ENCODE peak calls at places on chromosomes 7 and 10, in six cellular contexts. V, I, N, L, P and W are unnamed samples.

GRCh38 chr7:36599645-36600313 is 124.5 kb downstream of the AOAH start:
- DNase-seq in V (no peak), I (no peak), N (no peak), L (no peak), P (no peak), W (no peak)

GRCh38 chr10:100934084-100934659 is 21.4 kb downstream of the SLF2 start:
- DNase-seq in V (no peak), I (no peak), N (peak; percentile 39), L (no peak), P (no peak), W (no peak)

GRCh38 chr7:74282748-74283459 is 6.3 kb upstream of the CLIP2 start:
- DNase-seq in V (no peak), I (no peak), N (no peak), L (no peak), P (no peak), W (no peak)

GRCh38 chr7:94562525-94562924 is 52.9 kb downstream of the CASD1 start:
- DNase-seq in V (no peak), I (no peak), N (no peak), L (no peak), P (peak; percentile 60), W (no peak)

GRCh38 chr10:69901623-69902505 is 100.2 kb downstream of the COL13A1 start:
- DNase-seq in V (peak; percentile 72), I (no peak), N (peak; percentile 52), L (no peak), P (peak; percentile 71), W (peak; percentile 13)

GRCh38 chr10:122342293-122343134 is 32.0 kb upstream of the PLEKHA1 start:
- DNase-seq in V (peak; percentile 17), I (peak; percentile 47), N (peak; percentile 44), L (no peak), P (peak; percentile 71), W (peak; percentile 50)

GRCh38 chr7:137820156-137820555 is 26.6 kb downstream of the DGKI start:
- DNase-seq in V (no peak), I (no peak), N (no peak), L (no peak), P (no peak), W (no peak)

GRCh38 chr7:145543245-145543644 is 573.4 kb upstream of the CNTNAP2 start:
- DNase-seq in V (no peak), I (no peak), N (no peak), L (no peak), P (no peak), W (no peak)

GRCh38 chr10:129424978-129425377 is 42.1 kb upstream of the MGMT start:
- DNase-seq in V (no peak), I (no peak), N (no peak), L (no peak), P (no peak), W (no peak)

GRCh38 chr10:132575320-132576201 is 38.0 kb downstream of the INPP5A start:
- DNase-seq in V (no peak), I (peak; percentile 42), N (peak; percentile 48), L (no peak), P (peak; percentile 74), W (peak; percentile 87)

GRCh38 chr7:139153832-139154231 is 44.3 kb upstream of the ZC3HAV1 start:
- DNase-seq in V (no peak), I (peak; percentile 9), N (peak; percentile 4), L (no peak), P (peak; percentile 91), W (no peak)

DNA sequence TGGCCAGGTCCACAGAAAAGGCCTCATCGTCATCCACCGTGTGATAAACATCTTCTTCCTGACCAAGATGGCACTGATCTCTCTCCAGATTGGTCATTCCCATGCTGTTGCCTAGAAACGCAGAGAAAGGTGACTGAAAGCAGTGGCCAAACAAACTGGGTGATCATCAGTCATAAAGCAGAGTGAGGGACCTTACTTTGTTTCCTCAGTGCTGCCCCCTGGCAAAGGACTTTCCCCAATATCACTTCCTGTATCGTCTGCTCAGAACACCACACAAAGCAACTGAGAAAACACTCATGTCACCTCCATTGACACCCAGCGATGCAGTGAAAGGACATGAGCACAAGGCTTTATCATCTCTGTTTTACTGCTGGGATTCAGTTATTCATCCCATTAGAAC is 40.0 kb upstream of the TM9SF3 start:
- DNase-seq in V (no peak), I (no peak), N (peak; percentile 21), L (no peak), P (no peak), W (no peak)
- TF ChIP-seq CTCF in V (no peak), I (peak; percentile 24), N (no peak), L (no peak), P (no peak), W (no peak)

DNA sequence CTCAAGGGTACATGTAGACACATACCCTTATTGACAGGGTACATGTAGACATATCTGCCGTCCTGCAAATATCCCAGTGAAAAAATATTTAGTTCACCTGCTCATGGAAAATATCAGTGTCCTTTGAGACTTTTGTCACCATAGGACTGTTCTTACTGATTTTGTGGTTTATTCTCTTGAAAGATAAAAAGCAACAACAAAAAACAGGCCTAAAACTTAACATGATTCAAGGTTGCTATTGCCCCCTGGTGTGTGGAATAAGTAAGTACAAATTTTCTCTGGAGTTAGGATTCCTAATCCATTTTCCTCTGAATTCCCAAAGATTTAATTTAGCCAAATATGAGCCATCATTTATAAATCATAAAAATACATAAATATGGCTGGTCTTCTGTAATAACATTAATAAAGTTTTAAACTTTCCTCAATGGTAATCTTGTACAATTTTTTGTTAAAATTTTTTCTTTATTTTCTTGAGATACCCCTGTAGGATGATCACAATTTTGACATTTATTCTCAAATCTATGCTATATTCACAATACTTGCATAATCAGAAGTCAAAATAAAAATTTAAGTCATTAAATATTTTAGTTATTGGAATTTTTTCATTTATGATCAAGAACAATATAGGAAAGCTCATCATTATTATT is 741.4 kb upstream of the POT1 start:
- DNase-seq in V (no peak), I (no peak), N (peak; percentile 32), L (no peak), P (peak; percentile 61), W (no peak)
- TF ChIP-seq CTCF in V (peak; percentile 65), I (no peak), N (peak; percentile 57), L (peak; percentile 56), P (peak; percentile 38), W (no peak)

GRCh38 chr7:98830972-98831548 is 38.8 kb downstream of the TMEM130 start:
- DNase-seq in V (no peak), I (no peak), N (no peak), L (no peak), P (no peak), W (no peak)

GRCh38 chr7:98828368-98828767 is 41.4 kb downstream of the TMEM130 start:
- DNase-seq in V (no peak), I (no peak), N (no peak), L (no peak), P (no peak), W (no peak)

GRCh38 chr7:98834949-98835348 is 34.9 kb downstream of the TMEM130 start:
- DNase-seq in V (no peak), I (no peak), N (no peak), L (no peak), P (no peak), W (no peak)

GRCh38 chr7:98833022-98833421 is 36.8 kb downstream of the TMEM130 start:
- DNase-seq in V (no peak), I (no peak), N (no peak), L (no peak), P (no peak), W (no peak)

DNA sequence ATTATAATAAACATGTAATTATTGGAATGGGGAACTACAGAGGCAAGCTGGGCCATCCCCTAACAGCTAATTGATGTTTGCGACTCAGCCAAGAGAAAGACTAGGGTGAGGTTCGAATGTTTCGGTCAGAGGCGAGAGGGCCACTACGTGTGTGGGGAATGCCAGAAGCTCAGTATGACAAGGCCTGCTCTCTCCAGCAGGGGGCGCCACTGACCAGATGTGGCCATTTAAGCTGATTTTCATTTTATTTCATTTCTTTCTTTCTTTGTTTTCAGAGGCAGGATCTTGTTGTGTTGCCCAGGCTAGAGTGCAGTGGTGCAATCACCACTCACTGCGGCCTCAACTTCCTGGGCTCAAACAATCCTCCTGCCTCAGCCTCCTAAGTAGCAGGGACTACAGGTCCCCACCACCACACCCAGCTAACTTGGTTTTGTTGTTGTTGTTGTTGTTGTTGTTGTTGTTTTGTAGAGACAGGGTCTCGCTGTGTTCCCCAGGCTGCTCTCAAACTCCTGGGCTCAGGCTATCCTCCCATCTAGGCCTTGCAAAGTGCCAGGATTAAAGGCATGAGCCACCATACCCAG is 38.1 kb downstream of the TMEM130 start:
- DNase-seq in V (peak; percentile 30), I (no peak), N (peak; percentile 41), L (no peak), P (peak; percentile 18), W (no peak)
- TF ChIP-seq CTCF in V (peak; percentile 49), I (peak; percentile 75), N (peak; percentile 47), L (peak; percentile 49), P (peak; percentile 70), W (peak; percentile 64)

DNA sequence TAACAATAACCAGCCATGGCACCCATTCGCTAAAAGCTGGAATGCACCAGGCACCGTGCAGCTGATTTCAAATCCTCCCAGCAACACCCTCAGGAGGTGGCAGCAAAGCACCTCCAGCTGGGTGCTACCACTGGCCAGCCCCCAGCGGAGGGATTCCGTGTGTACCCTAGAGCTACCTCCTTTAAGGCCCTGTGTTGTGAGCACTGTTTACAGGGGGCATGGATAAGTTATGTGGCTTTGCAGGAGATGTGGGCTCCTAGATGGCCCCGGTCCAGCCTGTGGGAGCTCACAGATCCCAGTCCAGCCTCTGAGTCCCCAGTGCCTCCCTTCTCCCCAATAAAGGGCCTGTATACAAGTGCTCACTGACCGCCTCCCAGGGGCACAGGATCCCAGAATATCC is 27.1 kb downstream of the TNRC18 start:
- DNase-seq in V (no peak), I (no peak), N (peak; percentile 88), L (no peak), P (no peak), W (no peak)
- TF ChIP-seq CTCF in V (no peak), I (no peak), N (peak; percentile 60), L (peak; percentile 39), P (no peak), W (peak; percentile 15)

GRCh38 chr7:124765401-124766352 is at the start of gene GPR37:
- DNase-seq in V (peak; percentile 76), I (peak; percentile 12), N (peak; percentile 69), L (peak; percentile 91), P (peak; percentile 73), W (no peak)
- TF ChIP-seq CTCF in V (no peak), I (peak; percentile 11), N (no peak), L (peak; percentile 44), P (no peak), W (no peak)

GRCh38 chr10:61397175-61397986 is 55.8 kb downstream of the TMEM26 start:
- DNase-seq in V (no peak), I (no peak), N (peak; percentile 3), L (no peak), P (peak; percentile 49), W (peak; percentile 76)

GRCh38 chr10:61399386-61399785 is 53.8 kb downstream of the TMEM26 start:
- DNase-seq in V (no peak), I (no peak), N (no peak), L (no peak), P (no peak), W (no peak)

GRCh38 chr10:61404771-61405170 is 48.4 kb downstream of the TMEM26 start:
- DNase-seq in V (no peak), I (no peak), N (no peak), L (no peak), P (peak; percentile 15), W (peak; percentile 38)

GRCh38 chr10:61398730-61399129 is 54.5 kb downstream of the TMEM26 start:
- DNase-seq in V (no peak), I (no peak), N (peak; percentile 10), L (no peak), P (no peak), W (no peak)

DNA sequence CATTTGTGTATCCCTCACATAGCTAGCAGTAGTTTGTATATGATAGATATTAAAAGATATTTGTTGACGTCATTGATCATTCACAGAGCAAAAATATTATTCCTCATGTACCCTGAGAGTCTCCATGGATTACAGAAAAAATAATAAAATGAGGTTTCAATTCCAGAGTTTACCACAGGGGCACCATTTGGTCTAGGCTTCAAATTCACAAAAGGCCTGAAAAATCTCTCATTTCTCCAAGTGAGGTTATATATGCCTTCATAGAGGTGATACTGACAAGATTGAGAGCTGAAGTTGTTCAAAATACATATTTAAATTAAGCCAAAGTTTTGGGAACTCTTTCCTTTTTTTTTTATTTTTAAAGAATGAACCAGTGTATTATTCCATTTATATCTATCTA is 52.7 kb downstream of the TMEM26 start:
- DNase-seq in V (no peak), I (no peak), N (no peak), L (no peak), P (no peak), W (no peak)
- TF ChIP-seq CTCF in V (no peak), I (no peak), N (no peak), L (no peak), P (no peak), W (no peak)